ENCODE peak calls at places on chromosomes 12 and 14, in five cellular contexts. S is nephron progenitor cell, Q is fibroblast of the aortic adventitia, J is PC-9, C is astrocyte of the spinal cord. B is an unnamed sample.

GRCh38 chr14:76922092-76922491 is 95.9 kb downstream of the LRRC74A start:
- DNase-seq in Q (no peak), C (no peak), J (no peak), S (no peak), B (no peak)

GRCh38 chr12:60935981-60936761 is 1324.0 kb upstream of the USP15 start:
- DNase-seq in S (no peak), C (no peak), Q (no peak), J (no peak), B (no peak)

GRCh38 chr12:51886021-51886710 is 1.7 kb upstream of the ANKRD33 start:
- DNase-seq in J (no peak), S (no peak), C (peak), Q (peak), B (no peak)

GRCh38 chr12:64181504-64182291 is 40.4 kb downstream of the KICS2 start:
- DNase-seq in J (peak), Q (peak), C (peak), S (peak), B (no peak)

GRCh38 chr14:62162998-62163589 is 400.9 kb downstream of the SNAPC1 start:
- DNase-seq in Q (peak), J (peak), S (peak), C (peak), B (peak)

GRCh38 chr14:67683821-67684220 is 9.4 kb upstream of the VTI1B start:
- DNase-seq in Q (no peak), J (no peak), C (no peak), S (no peak), B (no peak)

GRCh38 chr12:100251917-100252316 is 15.0 kb downstream of the DEPDC4 start:
- DNase-seq in C (no peak), S (no peak), J (no peak), Q (no peak), B (no peak)

GRCh38 chr12:42981379-42981778 is 391.8 kb upstream of the PRICKLE1 start:
- DNase-seq in J (no peak), C (peak), Q (no peak), S (no peak), B (no peak)

GRCh38 chr12:89475203-89475990 is 49.2 kb downstream of the GALNT4 start:
- DNase-seq in S (no peak), J (no peak), Q (no peak), C (no peak), B (no peak)

GRCh38 chr12:34398706-34399630 is 376.7 kb downstream of the ALG10 start:
- DNase-seq in J (peak), Q (no peak), S (no peak), C (no peak), B (peak)

GRCh38 chr14:70188608-70189540 is at the start of gene SLC8A3:
- DNase-seq in S (peak), C (peak), J (no peak), Q (peak), B (peak)

GRCh38 chr14:55074662-55075061 is 23.2 kb downstream of the MAPK1IP1L start:
- DNase-seq in J (no peak), C (peak), S (no peak), Q (no peak), B (no peak)

GRCh38 chr12:76075448-76075847 is 9.0 kb downstream of the NAP1L1 start:
- DNase-seq in S (no peak), J (no peak), C (no peak), Q (no peak), B (no peak)

GRCh38 chr14:52730708-52731111 is 744 bp downstream of the STYX start:
- DNase-seq in C (peak), Q (peak), J (no peak), S (no peak), B (no peak)

GRCh38 chr14:77124345-77125274 is 17.0 kb downstream of the ZDHHC22 start:
- DNase-seq in C (peak), S (peak), Q (peak), J (peak), B (no peak)

GRCh38 chr12:6141048-6141447 is 16.6 kb upstream of the VWF start:
- DNase-seq in J (no peak), C (peak), S (no peak), Q (no peak), B (no peak)

GRCh38 chr14:52961060-52961639 is 10.3 kb upstream of the FERMT2 start:
- DNase-seq in S (peak), J (peak), Q (peak), C (peak), B (no peak)

GRCh38 chr14:56524971-56525677 is 54.5 kb upstream of the TMEM260 start:
- DNase-seq in S (no peak), J (no peak), Q (no peak), C (no peak), B (no peak)

GRCh38 chr12:106903241-106903950 is 52.3 kb upstream of the TMEM263 start:
- DNase-seq in C (peak), J (peak), Q (peak), S (peak), B (peak)

GRCh38 chr12:63151061-63151897 is at the start of gene AVPR1A:
- DNase-seq in C (peak), Q (no peak), S (no peak), J (no peak), B (no peak)

GRCh38 chr12:49545815-49546214 is 7.0 kb downstream of the KCNH3 start:
- DNase-seq in J (no peak), Q (no peak), S (no peak), C (no peak), B (no peak)

GRCh38 chr12:24821691-24822090 is 127.2 kb downstream of the BCAT1 start:
- DNase-seq in Q (peak), S (no peak), J (no peak), C (peak), B (no peak)

GRCh38 chr14:94929354-94929753 is 159.4 kb upstream of the GSC start:
- DNase-seq in S (no peak), J (no peak), Q (no peak), C (no peak), B (no peak)

GRCh38 chr12:6960291-6961277 is 9.4 kb downstream of the PTPN6 start:
- DNase-seq in S (no peak), Q (peak), J (peak), C (peak), B (no peak)

GRCh38 chr12:57549909-57550627 is at the start of gene KIF5A:
- DNase-seq in Q (no peak), J (no peak), S (peak), C (no peak), B (peak)

GRCh38 chr12:89889051-89889450 is 180.4 kb upstream of the ATP2B1 start:
- DNase-seq in Q (peak), S (no peak), C (peak), J (no peak), B (no peak)

GRCh38 chr12:14454098-14454907 is 88.8 kb downstream of the ATF7IP start:
- DNase-seq in Q (peak), C (peak), S (peak), J (peak), B (no peak)

GRCh38 chr14:36513012-36513420 is 7.0 kb downstream of the NKX2-1 start:
- DNase-seq in Q (no peak), S (no peak), J (no peak), C (no peak), B (no peak)

GRCh38 chr12:92775416-92775815 is 72.6 kb downstream of the PLEKHG7 start:
- DNase-seq in J (no peak), Q (no peak), C (no peak), S (no peak), B (no peak)

GRCh38 chr12:121490401-121491257 is 90.2 kb downstream of the KDM2B start:
- DNase-seq in C (no peak), S (peak), Q (no peak), J (no peak), B (no peak)

GRCh38 chr12:68773582-68773981 is 27.6 kb downstream of the SLC35E3 start:
- DNase-seq in Q (no peak), J (no peak), S (no peak), C (no peak), B (no peak)

GRCh38 chr12:50597200-50598195 is 92.7 kb downstream of the DIP2B start:
- DNase-seq in Q (peak), S (no peak), C (peak), J (no peak), B (no peak)

GRCh38 chr12:4934651-4935050 is 24.9 kb downstream of the KCNA1 start:
- DNase-seq in J (no peak), C (peak), S (no peak), Q (peak), B (no peak)

GRCh38 chr12:118188690-118189371 is 52.9 kb downstream of the PEBP1 start:
- DNase-seq in C (peak), S (no peak), Q (peak), J (no peak), B (no peak)

GRCh38 chr12:64826234-64826633 is 1.8 kb downstream of the TBC1D30 start:
- DNase-seq in J (no peak), S (peak), C (peak), Q (peak), B (peak)

GRCh38 chr12:64160718-64161060 is 61.4 kb downstream of the KICS2 start:
- DNase-seq in J (no peak), Q (peak), S (no peak), C (peak), B (no peak)

GRCh38 chr14:85686908-85687307 is 157.0 kb downstream of the FLRT2 start:
- DNase-seq in C (no peak), S (no peak), Q (no peak), J (no peak), B (no peak)

GRCh38 chr12:119704065-119704747 is 36.3 kb downstream of the PRKAB1 start:
- DNase-seq in J (no peak), S (no peak), Q (peak), C (no peak), B (no peak)

GRCh38 chr12:113090740-113091139 is 34.2 kb downstream of the DTX1 start:
- DNase-seq in Q (no peak), J (no peak), S (no peak), C (no peak), B (no peak)

GRCh38 chr12:113091506-113091905 is 35.0 kb downstream of the DTX1 start:
- DNase-seq in Q (no peak), J (no peak), S (no peak), C (no peak), B (no peak)

GRCh38 chr12:113093409-113094101 is 37.0 kb downstream of the DTX1 start:
- DNase-seq in J (no peak), S (no peak), Q (no peak), C (no peak), B (no peak)

GRCh38 chr12:113094738-113095137 is 38.2 kb downstream of the DTX1 start:
- DNase-seq in S (no peak), Q (no peak), C (no peak), J (no peak), B (no peak)

GRCh38 chr12:113092478-113093408 is 36.2 kb downstream of the DTX1 start:
- DNase-seq in J (peak), Q (peak), C (no peak), S (peak), B (no peak)
- TF ChIP-seq CTCF in J (no peak), Q (peak), C (no peak), S (no peak), B (no peak)

GRCh38 chr12:105085537-105085936 is 1.3 kb upstream of the ALDH1L2 start:
- DNase-seq in S (no peak), C (no peak), Q (no peak), J (no peak), B (no peak)
- TF ChIP-seq CTCF in S (no peak), C (no peak), Q (no peak), J (no peak), B (no peak)

GRCh38 chr12:53074290-53074998 is 4.7 kb downstream of the SPRYD3 start:
- DNase-seq in S (no peak), J (no peak), Q (no peak), C (no peak), B (no peak)

GRCh38 chr12:53069621-53070410 is 9.4 kb downstream of the SPRYD3 start:
- DNase-seq in S (no peak), Q (no peak), C (no peak), J (no peak), B (no peak)

GRCh38 chr12:53073881-53074280 is 5.3 kb downstream of the SPRYD3 start:
- DNase-seq in J (no peak), Q (no peak), S (no peak), C (no peak), B (no peak)

GRCh38 chr12:53070901-53071492 is 8.2 kb downstream of the SPRYD3 start:
- DNase-seq in Q (no peak), S (no peak), J (no peak), C (no peak), B (no peak)

GRCh38 chr12:53071591-53072551 is 7.3 kb downstream of the SPRYD3 start:
- DNase-seq in Q (peak), C (no peak), J (no peak), S (no peak), B (no peak)
- TF ChIP-seq CTCF in Q (peak), C (peak), J (no peak), S (no peak), B (no peak)

GRCh38 chr14:99722741-99723140 is 38.6 kb downstream of the CYP46A1 start:
- DNase-seq in S (no peak), Q (no peak), J (no peak), C (no peak), B (no peak)

GRCh38 chr14:99724939-99725773 is 41.1 kb downstream of the CYP46A1 start:
- DNase-seq in J (no peak), S (no peak), Q (no peak), C (no peak), B (no peak)

GRCh38 chr14:99725774-99726537 is 41.9 kb downstream of the CYP46A1 start:
- DNase-seq in Q (no peak), J (no peak), S (no peak), C (no peak), B (peak)

GRCh38 chr14:99726538-99727095 is 42.5 kb downstream of the CYP46A1 start:
- DNase-seq in J (no peak), Q (no peak), S (no peak), C (no peak), B (no peak)

DNA sequence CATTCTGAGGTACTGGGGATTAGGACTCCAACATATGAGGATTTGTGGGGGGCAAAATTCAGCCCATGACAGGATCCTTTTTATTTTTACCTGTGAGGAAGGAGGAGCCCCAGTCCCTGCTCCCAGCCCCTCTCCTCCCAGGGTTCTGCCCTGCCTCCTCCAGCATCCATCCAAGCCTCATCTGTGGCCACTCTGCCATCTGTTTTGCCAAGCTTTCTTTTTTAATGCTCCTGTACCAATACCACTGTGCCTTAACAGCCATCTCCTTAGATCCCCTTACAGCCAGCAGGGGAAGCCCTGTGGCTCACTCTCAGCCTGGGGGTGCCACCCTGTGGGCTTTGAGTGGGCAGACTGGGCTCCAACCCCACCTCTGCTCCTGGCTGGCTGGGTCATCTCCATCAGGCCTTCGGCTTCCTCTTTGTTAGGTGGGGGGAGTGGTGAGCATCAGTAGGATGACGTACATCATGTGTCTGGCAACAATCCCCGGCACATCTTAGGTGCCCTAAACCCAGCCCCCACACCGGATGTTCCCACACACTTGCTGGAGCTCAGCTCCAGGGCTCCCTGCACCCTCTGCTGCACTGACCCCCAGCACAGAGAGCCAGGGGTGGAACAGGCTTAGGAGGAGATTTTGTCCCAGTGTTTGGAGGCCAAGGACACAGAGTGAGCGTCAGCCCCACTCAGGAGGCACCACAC is 40.2 kb downstream of the CYP46A1 start:
- DNase-seq in C (no peak), S (no peak), J (no peak), Q (no peak), B (peak)
- TF ChIP-seq CTCF in C (no peak), S (no peak), J (no peak), Q (no peak), B (no peak)

GRCh38 chr14:101843665-101844064 is 82.2 kb downstream of the PPP2R5C start:
- DNase-seq in J (peak), S (no peak), C (no peak), Q (no peak), B (no peak)
- TF ChIP-seq CTCF in J (peak), S (no peak), C (peak), Q (peak), B (no peak)

GRCh38 chr14:102219316-102219715 is 79.6 kb downstream of the WDR20 start:
- DNase-seq in S (no peak), Q (no peak), C (no peak), J (no peak), B (no peak)
- TF ChIP-seq CTCF in S (no peak), Q (no peak), C (no peak), J (no peak), B (no peak)

DNA sequence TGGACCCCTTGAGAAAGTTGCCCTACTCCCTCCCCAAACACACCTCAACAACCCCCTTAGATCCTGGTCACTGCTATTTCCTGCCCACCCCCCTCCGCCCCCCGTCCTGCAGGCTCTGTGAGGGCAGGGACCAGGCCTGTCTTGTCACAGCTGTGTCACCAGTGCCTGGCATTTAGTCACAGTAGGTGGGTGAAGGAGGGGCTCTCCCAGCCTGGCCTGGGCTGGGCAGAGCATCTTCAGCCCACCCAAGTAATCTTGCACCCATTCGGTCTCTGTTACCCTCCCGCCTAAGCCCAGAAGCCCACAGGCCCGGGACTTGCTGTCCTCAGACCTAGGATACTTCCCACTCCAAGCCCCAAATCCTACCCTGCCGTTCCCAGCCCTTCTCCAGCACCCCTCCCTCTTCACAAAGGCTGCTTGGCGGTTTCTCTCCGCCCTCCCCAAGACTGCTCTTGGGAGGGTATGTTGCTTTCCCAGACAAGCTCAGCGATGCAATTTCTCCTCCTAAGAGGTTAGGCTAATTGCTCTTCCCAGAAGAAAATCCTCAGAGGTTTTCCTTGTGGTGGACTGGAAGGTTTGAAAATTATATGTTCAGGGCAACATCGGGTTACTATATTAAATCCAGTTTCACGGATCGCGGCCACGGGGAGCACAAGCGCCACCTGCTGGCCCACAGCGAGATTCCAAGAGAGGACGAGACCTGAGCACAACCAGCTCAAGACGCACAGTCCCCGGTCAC is 50.8 kb upstream of the ZFP36L1 start:
- DNase-seq in J (peak), S (peak), Q (peak), C (peak), B (peak)
- TF ChIP-seq CTCF in J (peak), S (peak), Q (peak), C (peak), B (peak)

DNA sequence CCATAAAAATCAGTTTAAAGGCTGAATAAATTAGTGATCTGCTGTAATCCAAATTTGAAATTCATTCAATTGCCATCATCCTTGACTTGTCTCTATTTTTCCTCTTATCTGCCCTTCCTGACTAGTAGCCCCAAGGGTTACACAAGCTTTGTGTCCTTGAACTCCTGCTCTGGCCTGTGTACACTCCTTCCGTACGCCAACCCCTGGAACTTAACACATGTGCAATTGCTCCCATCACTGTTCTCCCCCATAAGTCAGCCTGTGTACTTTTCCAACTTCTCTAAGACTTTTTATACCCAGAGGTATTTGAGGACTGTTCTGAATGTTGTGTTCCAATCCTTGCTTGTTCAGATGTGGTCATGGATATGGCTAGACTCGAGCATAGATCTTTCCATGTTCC is 171.1 kb upstream of the G2E3 start:
- DNase-seq in Q (no peak), J (no peak), S (no peak), C (no peak), B (no peak)
- TF ChIP-seq CTCF in Q (no peak), J (no peak), S (no peak), C (no peak), B (no peak)

DNA sequence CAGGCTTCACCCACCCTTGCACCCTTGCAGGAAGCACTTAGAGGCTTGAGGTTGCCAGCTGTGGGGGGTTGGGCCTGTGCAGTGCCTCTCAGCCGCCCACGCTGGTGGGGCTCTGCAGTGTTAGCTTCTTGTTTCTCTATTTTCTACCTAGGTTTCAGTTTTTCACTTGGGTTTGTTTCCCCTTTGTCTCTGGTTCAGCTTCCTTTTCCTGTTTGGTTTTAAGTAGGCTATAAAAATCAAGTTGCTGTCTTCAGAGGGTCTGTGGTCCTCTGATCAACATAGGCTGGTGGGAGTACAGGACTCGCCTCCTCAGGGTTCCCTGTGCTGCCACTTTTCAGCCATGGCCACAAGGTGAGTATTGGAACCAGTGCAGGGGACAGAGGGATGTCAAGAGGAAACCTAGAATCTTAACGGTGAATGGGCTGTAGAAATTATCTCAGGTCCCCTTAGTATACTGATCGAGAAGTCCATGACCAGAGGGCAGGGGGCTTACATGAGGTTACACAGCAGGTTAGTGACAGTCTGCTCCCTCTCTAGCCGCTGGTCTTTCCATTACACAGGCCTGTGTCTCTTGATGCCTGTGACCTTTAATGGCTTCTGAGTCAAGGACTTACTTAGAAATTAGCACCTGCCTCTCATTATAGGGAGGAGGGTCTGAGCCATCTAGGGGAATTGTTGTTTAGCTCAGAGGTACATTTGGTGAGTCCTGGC is at the start of gene EVL:
- DNase-seq in J (no peak), C (no peak), Q (no peak), S (no peak), B (no peak)
- TF ChIP-seq CTCF in J (no peak), C (no peak), Q (no peak), S (no peak), B (no peak)

GRCh38 chr14:21395450-21395849 is 11.6 kb upstream of the SUPT16H start:
- DNase-seq in J (no peak), Q (no peak), S (no peak), C (no peak), B (no peak)
- TF ChIP-seq CTCF in J (peak), Q (no peak), S (no peak), C (no peak), B (no peak)

B was measured in mesothelial cell of epicardium.